ENCODE peak calls at places on chromosomes 7 and 10, in five cellular contexts. One of them, this sample, is unnamed.
A peak's percentile ranks its signal among the peaks of the same experiment; 100 is the strongest.

GRCh38 chr7:30702200-30702599 is 19.9 kb upstream of the CRHR2 start:
- DNase-seq in mesendoderm: peak; percentile 40
- DNase-seq in cardiac muscle cell: no peak
- DNase-seq in neural progenitor cell: no peak
- DNase-seq in esophagus squamous epithelium: no peak
- DNase-seq in this sample: no peak

GRCh38 chr7:23334482-23335056 is 35.4 kb downstream of the MALSU1 start:
- DNase-seq in mesendoderm: no peak
- DNase-seq in neural progenitor cell: no peak
- DNase-seq in cardiac muscle cell: no peak
- DNase-seq in esophagus squamous epithelium: no peak
- DNase-seq in this sample: peak; percentile 90

GRCh38 chr7:105355701-105356100 is 33.0 kb downstream of the SRPK2 start:
- DNase-seq in mesendoderm: no peak
- DNase-seq in esophagus squamous epithelium: no peak
- DNase-seq in neural progenitor cell: no peak
- DNase-seq in cardiac muscle cell: no peak
- DNase-seq in this sample: no peak

GRCh38 chr10:82409671-82410070 is 534.7 kb downstream of the NRG3 start:
- DNase-seq in neural progenitor cell: no peak
- DNase-seq in mesendoderm: no peak
- DNase-seq in cardiac muscle cell: no peak
- DNase-seq in esophagus squamous epithelium: no peak
- DNase-seq in this sample: no peak

GRCh38 chr10:77974396-77975074 is 48.0 kb upstream of the DLG5 start:
- DNase-seq in mesendoderm: peak; percentile 91
- DNase-seq in esophagus squamous epithelium: no peak
- DNase-seq in cardiac muscle cell: peak; percentile 67
- DNase-seq in neural progenitor cell: peak; percentile 86
- DNase-seq in this sample: peak; percentile 70

GRCh38 chr10:43075612-43076003 is 1.3 kb upstream of the RET start:
- DNase-seq in esophagus squamous epithelium: no peak
- DNase-seq in neural progenitor cell: peak; percentile 39
- DNase-seq in cardiac muscle cell: no peak
- DNase-seq in mesendoderm: peak; percentile 30
- DNase-seq in this sample: peak; percentile 96

GRCh38 chr10:131090761-131091661 is 220.5 kb downstream of the TCERG1L start:
- DNase-seq in mesendoderm: no peak
- DNase-seq in cardiac muscle cell: no peak
- DNase-seq in esophagus squamous epithelium: no peak
- DNase-seq in neural progenitor cell: no peak
- DNase-seq in this sample: peak; percentile 76

GRCh38 chr7:157238087-157238486 is 98.7 kb upstream of the DNAJB6 start:
- DNase-seq in neural progenitor cell: no peak
- DNase-seq in cardiac muscle cell: no peak
- DNase-seq in mesendoderm: peak; percentile 22
- DNase-seq in esophagus squamous epithelium: no peak
- DNase-seq in this sample: no peak

GRCh38 chr10:11654659-11655058 is 43.2 kb upstream of the USP6NL start:
- DNase-seq in esophagus squamous epithelium: no peak
- DNase-seq in mesendoderm: no peak
- DNase-seq in cardiac muscle cell: no peak
- DNase-seq in neural progenitor cell: no peak
- DNase-seq in this sample: no peak

GRCh38 chr7:86653919-86654659 is 10.4 kb downstream of the GRM3 start:
- DNase-seq in mesendoderm: peak; percentile 66
- DNase-seq in neural progenitor cell: peak; percentile 21
- DNase-seq in esophagus squamous epithelium: no peak
- DNase-seq in cardiac muscle cell: peak; percentile 45
- DNase-seq in this sample: no peak

GRCh38 chr7:16670021-16670420 is 24.0 kb downstream of the BZW2 start:
- DNase-seq in cardiac muscle cell: no peak
- DNase-seq in mesendoderm: no peak
- DNase-seq in neural progenitor cell: no peak
- DNase-seq in esophagus squamous epithelium: no peak
- DNase-seq in this sample: peak; percentile 66

GRCh38 chr10:47339759-47340612 is 8.2 kb upstream of the RBP3 start:
- DNase-seq in cardiac muscle cell: no peak
- DNase-seq in esophagus squamous epithelium: no peak
- DNase-seq in mesendoderm: no peak
- DNase-seq in neural progenitor cell: no peak
- DNase-seq in this sample: peak; percentile 58

GRCh38 chr10:24723386-24723787 is 300 bp downstream of the ARHGAP21 start:
- DNase-seq in mesendoderm: no peak
- DNase-seq in neural progenitor cell: peak; percentile 88
- DNase-seq in cardiac muscle cell: no peak
- DNase-seq in esophagus squamous epithelium: no peak
- DNase-seq in this sample: peak; percentile 88

GRCh38 chr7:103037476-103037822 is 37.1 kb downstream of the FBXL13 start:
- DNase-seq in esophagus squamous epithelium: no peak
- DNase-seq in mesendoderm: no peak
- DNase-seq in cardiac muscle cell: no peak
- DNase-seq in neural progenitor cell: no peak
- DNase-seq in this sample: no peak

GRCh38 chr10:111523016-111523415 is 446.2 kb downstream of the ADRA2A start:
- DNase-seq in neural progenitor cell: no peak
- DNase-seq in esophagus squamous epithelium: no peak
- DNase-seq in mesendoderm: no peak
- DNase-seq in cardiac muscle cell: no peak
- DNase-seq in this sample: no peak

GRCh38 chr10:42926831-42927230 is 144.2 kb downstream of the BMS1 start:
- DNase-seq in esophagus squamous epithelium: no peak
- DNase-seq in mesendoderm: peak; percentile 71
- DNase-seq in cardiac muscle cell: peak; percentile 51
- DNase-seq in neural progenitor cell: peak; percentile 76
- DNase-seq in this sample: peak; percentile 90

GRCh38 chr7:103809229-103809994 is 180.0 kb downstream of the RELN start:
- DNase-seq in cardiac muscle cell: no peak
- DNase-seq in esophagus squamous epithelium: no peak
- DNase-seq in mesendoderm: peak; percentile 16
- DNase-seq in neural progenitor cell: no peak
- DNase-seq in this sample: no peak

GRCh38 chr7:16071246-16071857 is 350.0 kb downstream of the CRPPA start:
- DNase-seq in esophagus squamous epithelium: no peak
- DNase-seq in neural progenitor cell: peak; percentile 72
- DNase-seq in cardiac muscle cell: peak; percentile 76
- DNase-seq in mesendoderm: peak; percentile 67
- DNase-seq in this sample: no peak

GRCh38 chr7:25777969-25778767 is 373.8 kb upstream of the NFE2L3 start:
- DNase-seq in neural progenitor cell: no peak
- DNase-seq in esophagus squamous epithelium: no peak
- DNase-seq in mesendoderm: no peak
- DNase-seq in cardiac muscle cell: no peak
- DNase-seq in this sample: no peak

GRCh38 chr10:60992661-60993060 is 48.7 kb upstream of the RHOBTB1 start:
- DNase-seq in neural progenitor cell: no peak
- DNase-seq in esophagus squamous epithelium: no peak
- DNase-seq in mesendoderm: no peak
- DNase-seq in cardiac muscle cell: no peak
- DNase-seq in this sample: no peak

GRCh38 chr7:54426406-54426805 is 115.8 kb upstream of the VSTM2A start:
- DNase-seq in neural progenitor cell: no peak
- DNase-seq in mesendoderm: no peak
- DNase-seq in cardiac muscle cell: no peak
- DNase-seq in esophagus squamous epithelium: no peak
- DNase-seq in this sample: no peak

GRCh38 chr10:111281516-111281915 is 204.7 kb downstream of the ADRA2A start:
- DNase-seq in cardiac muscle cell: peak; percentile 47
- DNase-seq in mesendoderm: peak; percentile 56
- DNase-seq in esophagus squamous epithelium: no peak
- DNase-seq in neural progenitor cell: peak; percentile 54
- DNase-seq in this sample: peak; percentile 49

GRCh38 chr10:76491216-76491615 is 1059.8 kb downstream of the LRMDA start:
- DNase-seq in mesendoderm: no peak
- DNase-seq in cardiac muscle cell: no peak
- DNase-seq in esophagus squamous epithelium: no peak
- DNase-seq in neural progenitor cell: no peak
- DNase-seq in this sample: no peak

GRCh38 chr7:82665966-82666507 is 222.5 kb upstream of the CACNA2D1 start:
- DNase-seq in neural progenitor cell: no peak
- DNase-seq in esophagus squamous epithelium: no peak
- DNase-seq in cardiac muscle cell: no peak
- DNase-seq in mesendoderm: no peak
- DNase-seq in this sample: peak; percentile 70

GRCh38 chr7:94823952-94824351 is 83.4 kb upstream of the PPP1R9A start:
- DNase-seq in neural progenitor cell: no peak
- DNase-seq in mesendoderm: peak; percentile 73
- DNase-seq in esophagus squamous epithelium: no peak
- DNase-seq in cardiac muscle cell: no peak
- DNase-seq in this sample: no peak

GRCh38 chr10:117168135-117168674 is 29.1 kb upstream of the KCNK18 start:
- DNase-seq in esophagus squamous epithelium: no peak
- DNase-seq in cardiac muscle cell: peak; percentile 83
- DNase-seq in neural progenitor cell: peak; percentile 88
- DNase-seq in mesendoderm: peak; percentile 74
- DNase-seq in this sample: peak; percentile 97

GRCh38 chr10:104293021-104293420 is 24.0 kb downstream of the GSTO2 start:
- DNase-seq in cardiac muscle cell: no peak
- DNase-seq in esophagus squamous epithelium: no peak
- DNase-seq in neural progenitor cell: peak; percentile 28
- DNase-seq in mesendoderm: peak; percentile 80
- DNase-seq in this sample: no peak

GRCh38 chr7:108109216-108109908 is 20.8 kb downstream of the LAMB4 start:
- DNase-seq in cardiac muscle cell: no peak
- DNase-seq in neural progenitor cell: peak; percentile 43
- DNase-seq in mesendoderm: peak; percentile 52
- DNase-seq in esophagus squamous epithelium: no peak
- DNase-seq in this sample: no peak

GRCh38 chr10:122555431-122555830 is 5.1 kb upstream of the DMBT1 start:
- DNase-seq in mesendoderm: no peak
- DNase-seq in neural progenitor cell: no peak
- DNase-seq in cardiac muscle cell: no peak
- DNase-seq in esophagus squamous epithelium: no peak
- DNase-seq in this sample: no peak

GRCh38 chr10:88271736-88272135 is 311.4 kb downstream of the RNLS start:
- DNase-seq in cardiac muscle cell: no peak
- DNase-seq in esophagus squamous epithelium: no peak
- DNase-seq in mesendoderm: no peak
- DNase-seq in neural progenitor cell: no peak
- DNase-seq in this sample: no peak

GRCh38 chr7:137882261-137882668 is 35.5 kb upstream of the DGKI start:
- DNase-seq in neural progenitor cell: no peak
- DNase-seq in mesendoderm: peak; percentile 79
- DNase-seq in esophagus squamous epithelium: no peak
- DNase-seq in cardiac muscle cell: no peak
- DNase-seq in this sample: peak; percentile 95

GRCh38 chr10:5678397-5678983 is 6.1 kb upstream of the TASOR2 start:
- DNase-seq in cardiac muscle cell: no peak
- DNase-seq in mesendoderm: no peak
- DNase-seq in esophagus squamous epithelium: no peak
- DNase-seq in neural progenitor cell: no peak
- DNase-seq in this sample: no peak

GRCh38 chr10:95430231-95430951 is 130.8 kb downstream of the SORBS1 start:
- DNase-seq in mesendoderm: peak; percentile 79
- DNase-seq in cardiac muscle cell: peak; percentile 77
- DNase-seq in neural progenitor cell: peak; percentile 80
- DNase-seq in esophagus squamous epithelium: no peak
- DNase-seq in this sample: peak; percentile 77
- H3K36me3 ChIP-seq in mesendoderm: no peaks in the 10 kb centered on the region
- H3K36me3 ChIP-seq in cardiac muscle cell: no peaks in the 10 kb centered on the region
- H3K36me3 ChIP-seq in neural progenitor cell: no peaks in the 10 kb centered on the region
- H3K36me3 ChIP-seq in esophagus squamous epithelium: peaks cover 4% of the 10 kb centered on the region
- H3K36me3 ChIP-seq in this sample: no peaks in the 10 kb centered on the region

DNA sequence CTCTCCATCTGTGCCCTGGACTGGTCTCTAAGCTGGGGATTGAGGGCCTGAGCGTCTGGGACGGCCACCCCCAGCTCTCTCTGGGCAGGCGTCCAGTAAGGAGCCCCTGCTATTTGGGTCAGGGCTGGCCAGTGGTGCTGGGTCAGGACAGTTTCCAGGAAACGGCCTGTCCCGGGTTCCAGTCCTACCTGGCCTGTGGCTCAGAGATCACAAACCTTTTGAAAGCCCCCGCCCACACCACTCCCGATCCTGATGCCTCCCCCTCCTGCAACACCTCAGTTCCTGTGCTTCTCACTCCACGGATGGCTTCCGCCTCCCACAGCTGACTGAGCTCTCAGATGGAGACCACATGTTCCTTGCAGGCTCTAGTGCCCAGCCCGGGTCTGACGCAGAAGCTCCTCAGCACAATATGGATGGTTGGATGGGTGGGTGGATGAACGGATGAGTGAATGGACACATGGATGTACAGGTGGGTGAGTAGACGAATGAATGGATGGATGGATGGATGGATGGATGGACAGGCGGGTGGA is 91.7 kb upstream of the PDGFA start:
- DNase-seq in mesendoderm: no peak
- DNase-seq in neural progenitor cell: no peak
- DNase-seq in esophagus squamous epithelium: no peak
- DNase-seq in cardiac muscle cell: no peak
- DNase-seq in this sample: no peak
- H3K27ac ChIP-seq in mesendoderm: no peak overlapping the region
- H3K27ac ChIP-seq in neural progenitor cell: no peak overlapping the region
- H3K27ac ChIP-seq in esophagus squamous epithelium: no peak overlapping the region
- H3K27ac ChIP-seq in cardiac muscle cell: peak overlapping the region; percentile 77
- H3K27ac ChIP-seq in this sample: no peak overlapping the region

GRCh38 chr7:135573541-135573940 is 15.8 kb downstream of the NUP205 start:
- DNase-seq in mesendoderm: no peak
- DNase-seq in esophagus squamous epithelium: no peak
- DNase-seq in neural progenitor cell: no peak
- DNase-seq in cardiac muscle cell: no peak
- DNase-seq in this sample: no peak
- H3K36me3 ChIP-seq in mesendoderm: peaks cover 4% of the 10 kb centered on the region
- H3K36me3 ChIP-seq in esophagus squamous epithelium: peaks cover 73% of the 10 kb centered on the region
- H3K36me3 ChIP-seq in neural progenitor cell: peaks cover 63% of the 10 kb centered on the region
- H3K36me3 ChIP-seq in cardiac muscle cell: peaks cover 53% of the 10 kb centered on the region
- H3K36me3 ChIP-seq in this sample: peaks cover 44% of the 10 kb centered on the region

GRCh38 chr7:28156401-28156800 is 24.2 kb downstream of the JAZF1 start:
- DNase-seq in mesendoderm: no peak
- DNase-seq in esophagus squamous epithelium: no peak
- DNase-seq in neural progenitor cell: no peak
- DNase-seq in cardiac muscle cell: no peak
- DNase-seq in this sample: no peak

GRCh38 chr7:28157311-28157710 is 23.3 kb downstream of the JAZF1 start:
- DNase-seq in neural progenitor cell: no peak
- DNase-seq in cardiac muscle cell: no peak
- DNase-seq in mesendoderm: no peak
- DNase-seq in esophagus squamous epithelium: no peak
- DNase-seq in this sample: no peak

GRCh38 chr7:28155019-28155660 is 25.5 kb downstream of the JAZF1 start:
- DNase-seq in neural progenitor cell: no peak
- DNase-seq in mesendoderm: no peak
- DNase-seq in cardiac muscle cell: no peak
- DNase-seq in esophagus squamous epithelium: no peak
- DNase-seq in this sample: no peak

GRCh38 chr7:28157826-28158416 is 22.7 kb downstream of the JAZF1 start:
- DNase-seq in cardiac muscle cell: no peak
- DNase-seq in mesendoderm: no peak
- DNase-seq in esophagus squamous epithelium: no peak
- DNase-seq in neural progenitor cell: no peak
- DNase-seq in this sample: no peak

DNA sequence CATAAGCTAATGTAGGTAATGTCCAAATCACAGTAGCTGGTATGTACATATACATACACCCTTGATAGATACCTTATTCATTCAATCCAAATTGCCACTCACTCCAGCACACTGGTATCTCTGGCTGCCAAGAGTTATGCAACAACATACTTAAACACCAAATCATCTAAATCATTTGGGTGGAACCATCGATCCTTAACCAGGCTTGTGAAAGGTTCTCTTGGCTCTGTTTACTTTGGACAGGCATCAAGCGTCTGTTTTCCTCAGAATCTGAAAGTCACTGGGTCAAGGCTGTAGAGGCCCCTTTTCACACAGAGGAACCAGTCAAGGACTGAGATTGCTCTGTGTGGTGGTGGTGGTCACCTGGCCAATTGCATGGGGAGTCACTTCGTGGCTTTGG is 24.6 kb downstream of the JAZF1 start:
- DNase-seq in cardiac muscle cell: no peak
- DNase-seq in neural progenitor cell: no peak
- DNase-seq in esophagus squamous epithelium: no peak
- DNase-seq in mesendoderm: no peak
- DNase-seq in this sample: no peak
- H3K27ac ChIP-seq in cardiac muscle cell: no peak overlapping the region
- H3K27ac ChIP-seq in neural progenitor cell: no peak overlapping the region
- H3K27ac ChIP-seq in esophagus squamous epithelium: no peak overlapping the region
- H3K27ac ChIP-seq in mesendoderm: no peak overlapping the region
- H3K27ac ChIP-seq in this sample: peak overlapping the region; percentile 40

This sample was measured in osteoblast.